ENCODE peak calls at places on chromosomes 13 and 19, in nine cellular contexts. K is transverse colon, E is OCI-LY7, I is fibroblast of lung, C is upper lobe of right lung, Q is pancreas, A is adrenal gland, M is endothelial cell of umbilical vein, W is cardiac muscle cell. T is an unnamed sample. For H3K4me1, the result is how much of the 10 kb centered on the place peaks cover.

GRCh38 chr19:45515081-45515624 is 7.9 kb downstream of the VASP start:
- DNase-seq in A (peak), Q (no peak), M (no peak), E (peak), C (peak), I (no peak), K (peak), W (no peak), T (no peak)

GRCh38 chr19:51064534-51065220 is at the start of gene KLK13:
- DNase-seq in I (no peak), W (peak), A (peak), E (no peak), K (no peak), C (peak), Q (peak), M (no peak), T (no peak)

GRCh38 chr19:56477429-56478338 is 539 bp upstream of the ZNF667 start:
- DNase-seq in Q (peak), K (peak), W (peak), M (peak), A (peak), C (peak), I (peak), E (no peak), T (peak)

GRCh38 chr19:13817615-13818371 is 22.6 kb downstream of the ZSWIM4 start:
- DNase-seq in E (no peak), A (no peak), C (peak), Q (peak), W (peak), M (no peak), K (peak), I (no peak), T (no peak)

GRCh38 chr19:48770223-48770622 is 14.9 kb downstream of the FGF21 start:
- DNase-seq in E (no peak), A (no peak), M (no peak), K (no peak), I (peak), C (no peak), Q (no peak), W (no peak), T (no peak)

GRCh38 chr19:1624458-1624857 is 19.2 kb upstream of the UQCR11 start:
- DNase-seq in C (no peak), W (peak), E (peak), M (peak), A (peak), K (peak), Q (no peak), I (peak), T (peak)

GRCh38 chr13:19597523-19597922 is 35.9 kb upstream of the MPHOSPH8 start:
- DNase-seq in K (no peak), C (no peak), Q (no peak), I (peak), E (no peak), M (no peak), A (no peak), W (no peak), T (peak)

GRCh38 chr13:106423530-106423929 is 111.9 kb downstream of the EFNB2 start:
- DNase-seq in W (no peak), I (no peak), E (no peak), Q (no peak), M (no peak), A (no peak), K (no peak), C (no peak), T (no peak)

GRCh38 chr19:57302020-57302465 is 18.2 kb upstream of the ZNF543 start:
- DNase-seq in E (no peak), Q (no peak), A (peak), I (peak), W (no peak), C (no peak), M (no peak), K (no peak), T (peak)

GRCh38 chr19:44512326-44513298 is 12.3 kb upstream of the ZNF180 start:
- DNase-seq in I (peak), K (peak), E (peak), Q (no peak), W (peak), A (peak), M (peak), C (no peak), T (peak)

GRCh38 chr19:48608798-48609263 is 2.3 kb downstream of the SPACA4 start:
- DNase-seq in A (peak), K (peak), W (no peak), E (peak), M (no peak), Q (no peak), I (peak), C (no peak), T (peak)

GRCh38 chr13:48775804-48776203 is 122.1 kb downstream of the CYSLTR2 start:
- DNase-seq in C (no peak), W (no peak), E (no peak), M (no peak), A (no peak), I (peak), Q (no peak), K (no peak), T (peak)

GRCh38 chr19:14383556-14383897 is 2.3 kb downstream of the ADGRE5 start:
- DNase-seq in I (no peak), Q (no peak), A (no peak), K (peak), E (no peak), M (no peak), C (no peak), W (no peak), T (peak)

GRCh38 chr19:44807162-44807561 is 1.7 kb upstream of the BCAM start:
- DNase-seq in A (peak), C (peak), M (no peak), Q (no peak), I (no peak), W (no peak), E (no peak), K (peak), T (no peak)

GRCh38 chr19:40411125-40411842 is 1.9 kb downstream of the PRX start:
- DNase-seq in Q (no peak), I (no peak), W (no peak), E (peak), M (no peak), C (no peak), K (peak), A (peak), T (no peak)

GRCh38 chr19:40411958-40412499 is 1.1 kb downstream of the PRX start:
- DNase-seq in A (peak), K (no peak), M (no peak), I (no peak), Q (no peak), E (no peak), W (no peak), C (no peak), T (no peak)

GRCh38 chr19:40407714-40408600 is 5.2 kb downstream of the PRX start:
- DNase-seq in W (no peak), E (peak), Q (no peak), I (no peak), K (no peak), C (no peak), M (no peak), A (no peak), T (no peak)

GRCh38 chr19:40412866-40413265 is 312 bp downstream of the PRX start:
- DNase-seq in A (no peak), W (no peak), E (no peak), Q (no peak), K (no peak), I (no peak), M (no peak), C (no peak), T (no peak)

GRCh38 chr19:40410030-40410389 is 3.2 kb downstream of the PRX start:
- DNase-seq in W (no peak), A (no peak), C (no peak), E (no peak), I (no peak), K (no peak), M (no peak), Q (no peak), T (no peak)
- H3K4me1 ChIP-seq in W (under half), A (under half), C (under half), E (under half), I (under half), K (under half), M (under half), Q (under half), T (under half)

GRCh38 chr13:88729605-88730004 is 1058.4 kb downstream of the SLITRK5 start:
- DNase-seq in Q (no peak), W (no peak), E (no peak), K (no peak), C (no peak), A (no peak), M (no peak), I (no peak), T (no peak)
- TF ChIP-seq CTCF in Q (no peak), W (no peak), E (no peak), K (no peak), C (no peak), A (no peak), M (no peak), I (no peak), T (no peak)

GRCh38 chr13:33265133-33265532 is 20.4 kb downstream of the STARD13 start:
- DNase-seq in Q (no peak), A (no peak), K (no peak), W (no peak), M (no peak), C (no peak), E (no peak), I (no peak), T (no peak)
- H3K4me1 ChIP-seq in Q (under half), A (half or more), K (under half), W (under half), M (under half), C (half or more), E (under half), I (under half), T (half or more)

GRCh38 chr13:43785681-43786471 is 896 bp downstream of the ENOX1 start:
- DNase-seq in K (peak), Q (peak), A (peak), C (peak), I (peak), E (peak), W (peak), M (peak), T (peak)

GRCh38 chr13:43787518-43787891 is 733 bp upstream of the ENOX1 start:
- DNase-seq in K (no peak), I (no peak), E (no peak), W (no peak), A (no peak), Q (no peak), M (no peak), C (no peak), T (no peak)

GRCh38 chr13:43786766-43787517 is at the start of gene ENOX1:
- DNase-seq in W (peak), Q (peak), E (peak), I (peak), C (peak), M (peak), K (peak), A (peak), T (peak)

GRCh38 chr13:43786472-43786765 is 353 bp downstream of the ENOX1 start:
- DNase-seq in Q (no peak), K (no peak), W (no peak), I (no peak), M (no peak), E (no peak), A (no peak), C (no peak), T (no peak)

GRCh38 chr13:43787998-43788397 is 1.2 kb upstream of the ENOX1 start:
- DNase-seq in I (peak), Q (no peak), W (no peak), E (peak), K (no peak), M (peak), C (no peak), A (no peak), T (peak)
- TF ChIP-seq CTCF in I (peak), Q (no peak), W (peak), E (peak), K (no peak), M (peak), C (peak), A (no peak), T (peak)

GRCh38 chr19:35449347-35450043 is 1.4 kb downstream of the FFAR2 start:
- DNase-seq in W (no peak), E (no peak), C (no peak), I (no peak), A (peak), M (no peak), K (no peak), Q (no peak), T (peak)

GRCh38 chr19:35444735-35445134 is 3.3 kb upstream of the FFAR2 start:
- DNase-seq in Q (no peak), E (no peak), M (no peak), A (no peak), K (no peak), C (no peak), I (no peak), W (no peak), T (no peak)

GRCh38 chr19:35447870-35448492 is at the start of gene FFAR2:
- DNase-seq in E (no peak), W (no peak), I (no peak), M (no peak), A (no peak), K (no peak), C (no peak), Q (no peak), T (no peak)

GRCh38 chr19:35442091-35442490 is 6.0 kb upstream of the FFAR2 start:
- DNase-seq in I (no peak), A (peak), W (no peak), C (peak), K (no peak), M (no peak), E (no peak), Q (no peak), T (no peak)

GRCh38 chr19:35446194-35446593 is 1.9 kb upstream of the FFAR2 start:
- DNase-seq in C (no peak), A (no peak), K (no peak), E (no peak), Q (no peak), I (no peak), W (no peak), M (no peak), T (no peak)
- H3K4me1 ChIP-seq in C (under half), A (under half), K (under half), E (under half), Q (under half), I (under half), W (under half), M (under half), T (under half)

GRCh38 chr19:41821003-41821735 is 23.3 kb downstream of the LYPD4 start:
- DNase-seq in C (peak), W (no peak), Q (no peak), E (peak), K (peak), I (peak), M (peak), A (no peak), T (peak)
- TF ChIP-seq CTCF in C (peak), W (peak), Q (peak), E (peak), K (peak), I (peak), M (peak), A (peak), T (peak)

DNA sequence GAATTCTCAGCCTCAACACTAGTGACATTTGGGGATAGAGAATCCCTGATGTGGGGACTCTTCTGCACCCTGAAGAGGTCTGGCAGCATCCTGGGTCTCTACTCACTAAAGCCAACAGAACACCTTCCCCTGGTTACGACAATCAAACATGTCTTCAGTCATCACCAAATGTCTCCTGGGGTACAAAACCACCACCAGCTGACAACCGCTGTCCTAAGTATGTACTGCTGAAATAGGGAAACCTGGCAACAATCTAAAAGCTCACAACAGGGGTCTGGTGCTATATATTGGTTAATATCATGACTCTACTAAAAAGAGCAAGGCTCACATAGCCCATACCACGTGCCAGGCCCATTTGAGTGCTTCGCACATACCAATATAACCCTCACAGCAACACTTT is 13.4 kb downstream of the AKT2 start:
- DNase-seq in K (no peak), Q (peak), A (no peak), W (no peak), E (no peak), C (no peak), M (no peak), I (no peak), T (no peak)
- H3K4me1 ChIP-seq in K (under half), Q (under half), A (under half), W (under half), E (under half), C (under half), M (under half), I (under half), T (under half)

T was measured in A673.